ENCODE peak calls at places on chromosomes 6 and 20, in eight cellular contexts. F is WTC11; J is heart left ventricle; Y is SK-N-SH treated with all-trans-retinoic acid at 6 μM for 48 hours; N is left lung; Q is mucosa of descending colon; S is CD4-positive, alpha-beta T cell; Z is heart right ventricle. W is an unnamed sample.

GRCh38 chr6:53492860-53493634 is 51.9 kb downstream of the GCLC start:
- ATAC-seq in F (peak), J (peak), Y (peak), N (peak), Q (peak), S (peak), Z (peak), W (peak)

GRCh38 chr6:42316390-42316970 is 98.8 kb upstream of the MRPS10 start:
- ATAC-seq in F (no peak), J (no peak), Y (peak), N (peak), Q (peak), S (no peak), Z (no peak), W (no peak)

GRCh38 chr6:144585217-144585814 is 300.2 kb downstream of the UTRN start:
- ATAC-seq in F (no peak), J (peak), Y (no peak), N (peak), Q (peak), S (no peak), Z (no peak), W (no peak)

GRCh38 chr6:13663986-13664385 is 47.6 kb downstream of the RANBP9 start:
- ATAC-seq in F (no peak), J (no peak), Y (no peak), N (no peak), Q (no peak), S (no peak), Z (no peak), W (no peak)

GRCh38 chr6:138953451-138953850 is 34.6 kb downstream of the REPS1 start:
- ATAC-seq in F (no peak), J (no peak), Y (no peak), N (no peak), Q (no peak), S (no peak), Z (no peak), W (no peak)

GRCh38 chr6:21800948-21801438 is 207.4 kb downstream of the SOX4 start:
- ATAC-seq in F (peak), J (no peak), Y (peak), N (peak), Q (no peak), S (no peak), Z (no peak), W (no peak)

GRCh38 chr6:148907573-148907972 is 160.7 kb downstream of the UST start:
- ATAC-seq in F (no peak), J (no peak), Y (no peak), N (no peak), Q (no peak), S (no peak), Z (no peak), W (no peak)

GRCh38 chr6:168699631-168700315 is 258.8 kb downstream of the SMOC2 start:
- ATAC-seq in F (no peak), J (peak), Y (no peak), N (no peak), Q (no peak), S (no peak), Z (peak), W (peak)

GRCh38 chr20:51127713-51128112 is 104.8 kb upstream of the KCNG1 start:
- ATAC-seq in F (no peak), J (no peak), Y (no peak), N (no peak), Q (no peak), S (no peak), Z (no peak), W (no peak)

W was measured in gastroesophageal sphincter.